ENCODE peak calls at places on chromosome 14, in nine cellular contexts. One of them, this sample, is unnamed. For H3K4me1, the result is how much of the 10 kb centered on the place peaks cover.

GRCh38 chr14:36935976-36936678 is 236.3 kb downstream of the SLC25A21 start:
- DNase-seq in HCT116: no peak
- DNase-seq in SK-N-SH: no peak
- DNase-seq in PC-3: peak
- DNase-seq in GM23248: peak
- DNase-seq in OCI-LY7: no peak
- DNase-seq in MM.1S: no peak
- DNase-seq in GM23338: no peak
- DNase-seq in hepatocyte: no peak
- DNase-seq in this sample: peak

GRCh38 chr14:87667661-87668060 is 325.3 kb downstream of the GALC start:
- DNase-seq in HCT116: no peak
- DNase-seq in SK-N-SH: no peak
- DNase-seq in PC-3: no peak
- DNase-seq in GM23248: no peak
- DNase-seq in OCI-LY7: no peak
- DNase-seq in MM.1S: no peak
- DNase-seq in GM23338: no peak
- DNase-seq in hepatocyte: no peak
- DNase-seq in this sample: no peak

GRCh38 chr14:58749066-58749669 is 111.4 kb downstream of the DACT1 start:
- DNase-seq in HCT116: peak
- DNase-seq in SK-N-SH: no peak
- DNase-seq in PC-3: peak
- DNase-seq in GM23248: peak
- DNase-seq in OCI-LY7: no peak
- DNase-seq in MM.1S: peak
- DNase-seq in GM23338: no peak
- DNase-seq in hepatocyte: peak
- DNase-seq in this sample: no peak

GRCh38 chr14:59278111-59278510 is 89.6 kb downstream of the DAAM1 start:
- DNase-seq in HCT116: peak
- DNase-seq in SK-N-SH: no peak
- DNase-seq in PC-3: peak
- DNase-seq in GM23248: peak
- DNase-seq in OCI-LY7: no peak
- DNase-seq in MM.1S: no peak
- DNase-seq in GM23338: no peak
- DNase-seq in hepatocyte: peak
- DNase-seq in this sample: no peak

GRCh38 chr14:87152701-87153100 is 840.3 kb downstream of the GALC start:
- DNase-seq in HCT116: no peak
- DNase-seq in SK-N-SH: no peak
- DNase-seq in PC-3: no peak
- DNase-seq in GM23248: no peak
- DNase-seq in OCI-LY7: peak
- DNase-seq in MM.1S: peak
- DNase-seq in GM23338: no peak
- DNase-seq in hepatocyte: no peak
- DNase-seq in this sample: peak

GRCh38 chr14:103329421-103330347 is 4.4 kb upstream of the EIF5 start:
- DNase-seq in HCT116: no peak
- DNase-seq in SK-N-SH: no peak
- DNase-seq in PC-3: no peak
- DNase-seq in GM23248: peak
- DNase-seq in OCI-LY7: peak
- DNase-seq in MM.1S: no peak
- DNase-seq in GM23338: no peak
- DNase-seq in hepatocyte: peak
- DNase-seq in this sample: no peak

GRCh38 chr14:29016050-29016900 is 249.7 kb downstream of the FOXG1 start:
- DNase-seq in HCT116: no peak
- DNase-seq in SK-N-SH: peak
- DNase-seq in PC-3: peak
- DNase-seq in GM23248: peak
- DNase-seq in OCI-LY7: peak
- DNase-seq in MM.1S: peak
- DNase-seq in GM23338: peak
- DNase-seq in hepatocyte: peak
- DNase-seq in this sample: peak

GRCh38 chr14:82642425-82642824 is 1108.8 kb upstream of the SEL1L start:
- DNase-seq in HCT116: no peak
- DNase-seq in SK-N-SH: no peak
- DNase-seq in PC-3: peak
- DNase-seq in GM23248: no peak
- DNase-seq in OCI-LY7: no peak
- DNase-seq in MM.1S: no peak
- DNase-seq in GM23338: peak
- DNase-seq in hepatocyte: peak
- DNase-seq in this sample: peak

GRCh38 chr14:60002819-60003492 is 83.0 kb downstream of the LRRC9 start:
- DNase-seq in HCT116: no peak
- DNase-seq in SK-N-SH: no peak
- DNase-seq in PC-3: peak
- DNase-seq in GM23248: no peak
- DNase-seq in OCI-LY7: no peak
- DNase-seq in MM.1S: no peak
- DNase-seq in GM23338: no peak
- DNase-seq in hepatocyte: peak
- DNase-seq in this sample: no peak

GRCh38 chr14:92215579-92215978 is 93.8 kb downstream of the CPSF2 start:
- DNase-seq in HCT116: no peak
- DNase-seq in SK-N-SH: no peak
- DNase-seq in PC-3: no peak
- DNase-seq in GM23248: peak
- DNase-seq in OCI-LY7: no peak
- DNase-seq in MM.1S: no peak
- DNase-seq in GM23338: no peak
- DNase-seq in hepatocyte: no peak
- DNase-seq in this sample: no peak

GRCh38 chr14:77554816-77555599 is 56.4 kb upstream of the ISM2 start:
- DNase-seq in HCT116: no peak
- DNase-seq in SK-N-SH: no peak
- DNase-seq in PC-3: no peak
- DNase-seq in GM23248: no peak
- DNase-seq in OCI-LY7: no peak
- DNase-seq in MM.1S: no peak
- DNase-seq in GM23338: no peak
- DNase-seq in hepatocyte: no peak
- DNase-seq in this sample: no peak

GRCh38 chr14:28751467-28752058 is 15.0 kb upstream of the FOXG1 start:
- DNase-seq in HCT116: peak
- DNase-seq in SK-N-SH: peak
- DNase-seq in PC-3: peak
- DNase-seq in GM23248: peak
- DNase-seq in OCI-LY7: peak
- DNase-seq in MM.1S: peak
- DNase-seq in GM23338: peak
- DNase-seq in hepatocyte: peak
- DNase-seq in this sample: peak

GRCh38 chr14:104103061-104104005 is 17.8 kb downstream of the ASPG start:
- DNase-seq in HCT116: no peak
- DNase-seq in SK-N-SH: no peak
- DNase-seq in PC-3: no peak
- DNase-seq in GM23248: no peak
- DNase-seq in OCI-LY7: no peak
- DNase-seq in MM.1S: no peak
- DNase-seq in GM23338: peak
- DNase-seq in hepatocyte: no peak
- DNase-seq in this sample: peak

DNA sequence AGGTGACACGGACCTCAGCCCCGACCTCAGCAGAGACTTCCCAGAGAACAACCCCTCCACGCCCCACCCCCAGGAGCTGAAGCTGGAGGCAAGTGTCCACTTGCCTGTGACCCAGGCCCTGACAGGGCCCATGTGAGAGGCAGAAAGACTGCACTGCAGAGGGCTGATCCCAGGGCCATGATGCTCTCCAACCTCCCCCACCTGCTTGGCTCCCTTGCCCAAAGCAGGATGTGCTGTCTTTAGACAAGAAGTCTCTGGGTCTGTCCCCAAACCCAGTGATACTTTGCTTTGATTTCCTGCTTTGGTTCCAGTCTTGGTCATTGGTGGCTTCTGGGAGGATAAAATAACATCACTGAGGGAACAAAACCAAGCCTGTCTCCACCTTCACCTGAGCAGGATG is 59.4 kb downstream of the BCL11B start:
- DNase-seq in HCT116: no peak
- DNase-seq in SK-N-SH: no peak
- DNase-seq in PC-3: no peak
- DNase-seq in GM23248: no peak
- DNase-seq in OCI-LY7: no peak
- DNase-seq in MM.1S: no peak
- DNase-seq in GM23338: no peak
- DNase-seq in hepatocyte: no peak
- DNase-seq in this sample: no peak
- H3K4me1 ChIP-seq in HCT116: under half
- H3K4me1 ChIP-seq in SK-N-SH: under half
- H3K4me1 ChIP-seq in PC-3: under half
- H3K4me1 ChIP-seq in GM23248: under half
- H3K4me1 ChIP-seq in OCI-LY7: under half
- H3K4me1 ChIP-seq in MM.1S: under half
- H3K4me1 ChIP-seq in GM23338: under half
- H3K4me1 ChIP-seq in hepatocyte: under half
- H3K4me1 ChIP-seq in this sample: under half

GRCh38 chr14:72662213-72662612 is 231.7 kb downstream of the DPF3 start:
- DNase-seq in HCT116: no peak
- DNase-seq in SK-N-SH: no peak
- DNase-seq in PC-3: no peak
- DNase-seq in GM23248: no peak
- DNase-seq in OCI-LY7: no peak
- DNase-seq in MM.1S: no peak
- DNase-seq in GM23338: no peak
- DNase-seq in hepatocyte: no peak
- DNase-seq in this sample: no peak
- TF ChIP-seq EZH2phosphoT487 in HCT116: no peak
- TF ChIP-seq EZH2phosphoT487 in SK-N-SH: no peak
- TF ChIP-seq EZH2phosphoT487 in PC-3: no peak
- TF ChIP-seq EZH2phosphoT487 in GM23248: no peak
- TF ChIP-seq EZH2phosphoT487 in OCI-LY7: no peak
- TF ChIP-seq EZH2phosphoT487 in MM.1S: no peak
- TF ChIP-seq EZH2phosphoT487 in GM23338: no peak
- TF ChIP-seq EZH2phosphoT487 in hepatocyte: no peak
- TF ChIP-seq EZH2phosphoT487 in this sample: no peak

GRCh38 chr14:52792097-52792415 is 649 bp upstream of the GNPNAT1 start:
- DNase-seq in HCT116: no peak
- DNase-seq in SK-N-SH: no peak
- DNase-seq in PC-3: no peak
- DNase-seq in GM23248: no peak
- DNase-seq in OCI-LY7: no peak
- DNase-seq in MM.1S: no peak
- DNase-seq in GM23338: no peak
- DNase-seq in hepatocyte: no peak
- DNase-seq in this sample: peak
- H3K4me2 ChIP-seq in HCT116: peak
- H3K4me2 ChIP-seq in SK-N-SH: peak
- H3K4me2 ChIP-seq in PC-3: peak
- H3K4me2 ChIP-seq in GM23248: peak
- H3K4me2 ChIP-seq in OCI-LY7: peak
- H3K4me2 ChIP-seq in MM.1S: peak
- H3K4me2 ChIP-seq in GM23338: peak
- H3K4me2 ChIP-seq in hepatocyte: peak
- H3K4me2 ChIP-seq in this sample: peak

DNA sequence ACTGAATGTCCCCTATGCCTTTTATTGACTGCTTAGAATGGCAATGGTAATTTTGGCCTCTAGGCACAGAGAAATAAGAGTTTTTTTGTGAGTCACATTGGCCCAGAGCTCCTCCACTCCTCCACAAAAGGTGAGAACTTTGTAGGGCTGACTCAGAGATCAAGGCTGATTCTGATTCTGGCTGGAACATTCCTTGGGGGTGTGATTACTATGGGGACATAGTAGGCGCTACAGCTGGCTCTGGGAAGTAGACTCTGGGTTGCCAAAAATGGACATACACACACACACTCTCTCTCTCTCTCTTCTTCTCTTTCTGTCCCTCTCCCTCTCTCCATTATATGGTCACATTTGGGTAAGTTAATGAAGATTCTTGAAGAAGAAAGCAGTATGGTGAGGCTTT is 174.6 kb upstream of the DDHD1 start:
- DNase-seq in HCT116: no peak
- DNase-seq in SK-N-SH: no peak
- DNase-seq in PC-3: peak
- DNase-seq in GM23248: peak
- DNase-seq in OCI-LY7: no peak
- DNase-seq in MM.1S: no peak
- DNase-seq in GM23338: no peak
- DNase-seq in hepatocyte: no peak
- DNase-seq in this sample: no peak
- H3K4me1 ChIP-seq in HCT116: under half
- H3K4me1 ChIP-seq in SK-N-SH: under half
- H3K4me1 ChIP-seq in PC-3: under half
- H3K4me1 ChIP-seq in GM23248: under half
- H3K4me1 ChIP-seq in OCI-LY7: under half
- H3K4me1 ChIP-seq in MM.1S: under half
- H3K4me1 ChIP-seq in GM23338: under half
- H3K4me1 ChIP-seq in hepatocyte: under half
- H3K4me1 ChIP-seq in this sample: under half

GRCh38 chr14:97930191-97930590 is 1133.0 kb downstream of the VRK1 start:
- DNase-seq in HCT116: no peak
- DNase-seq in SK-N-SH: no peak
- DNase-seq in PC-3: no peak
- DNase-seq in GM23248: no peak
- DNase-seq in OCI-LY7: no peak
- DNase-seq in MM.1S: no peak
- DNase-seq in GM23338: no peak
- DNase-seq in hepatocyte: peak
- DNase-seq in this sample: no peak

DNA sequence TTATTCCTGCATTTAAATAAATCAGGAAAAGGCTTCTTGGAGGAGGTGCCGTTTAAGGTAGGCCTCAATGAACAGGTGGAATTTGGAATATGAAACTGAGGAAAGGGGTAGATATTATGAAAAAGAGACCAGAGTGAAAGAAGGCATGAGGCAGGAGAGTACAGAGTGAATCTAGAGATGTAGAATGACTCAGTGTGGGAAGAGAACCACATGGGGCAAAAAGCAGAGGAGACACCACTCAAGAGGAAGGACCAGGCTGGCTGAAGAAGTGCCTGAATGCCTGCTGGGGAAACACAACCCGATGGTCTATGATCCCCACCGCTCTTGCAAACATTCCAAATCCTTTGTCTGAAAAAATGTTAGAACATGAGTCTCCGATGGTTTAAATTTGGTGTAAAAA is 1134.1 kb downstream of the VRK1 start:
- DNase-seq in HCT116: no peak
- DNase-seq in SK-N-SH: no peak
- DNase-seq in PC-3: no peak
- DNase-seq in GM23248: no peak
- DNase-seq in OCI-LY7: no peak
- DNase-seq in MM.1S: no peak
- DNase-seq in GM23338: no peak
- DNase-seq in hepatocyte: no peak
- DNase-seq in this sample: no peak
- TF ChIP-seq EZH2phosphoT487 in HCT116: no peak
- TF ChIP-seq EZH2phosphoT487 in SK-N-SH: no peak
- TF ChIP-seq EZH2phosphoT487 in PC-3: no peak
- TF ChIP-seq EZH2phosphoT487 in GM23248: no peak
- TF ChIP-seq EZH2phosphoT487 in OCI-LY7: no peak
- TF ChIP-seq EZH2phosphoT487 in MM.1S: no peak
- TF ChIP-seq EZH2phosphoT487 in GM23338: no peak
- TF ChIP-seq EZH2phosphoT487 in hepatocyte: no peak
- TF ChIP-seq EZH2phosphoT487 in this sample: no peak